ENCODE peak calls at places on chromosomes 1 and 21, in four cellular contexts. B is AG08395, M is C1 segment of cervical spinal cord, W is cardiac fibroblast. A is an unnamed sample.

GRCh38 chr1:156616463-156616862 is 2.8 kb upstream of the HAPLN2 start:
- DNase-seq in B (peak), M (peak), W (peak), A (no peak)

GRCh38 chr1:9338354-9339250 is 45.9 kb downstream of the SPSB1 start:
- DNase-seq in B (peak), M (no peak), W (no peak), A (no peak)

GRCh38 chr21:39954570-39954969 is 87.3 kb downstream of the PCP4 start:
- DNase-seq in B (no peak), M (no peak), W (no peak), A (no peak)

GRCh38 chr1:15953791-15954201 is 22.1 kb downstream of the ZBTB17 start:
- DNase-seq in B (no peak), M (no peak), W (no peak), A (no peak)

GRCh38 chr1:224138198-224138597 is 24.3 kb downstream of the FBXO28 start:
- DNase-seq in B (no peak), M (no peak), W (no peak), A (no peak)

GRCh38 chr1:12167493-12168429 is 970 bp downstream of the TNFRSF1B start:
- DNase-seq in B (no peak), M (no peak), W (no peak), A (no peak)

GRCh38 chr1:225626698-225627097 is 26.2 kb downstream of the ENAH start:
- DNase-seq in B (no peak), M (no peak), W (peak), A (no peak)

GRCh38 chr1:214380418-214380817 is 99.5 kb downstream of the SMYD2 start:
- DNase-seq in B (no peak), M (no peak), W (no peak), A (no peak)

GRCh38 chr1:207823880-207824566 is 72.2 kb downstream of the CD46 start:
- DNase-seq in B (peak), M (peak), W (peak), A (peak)

GRCh38 chr1:5972198-5972520 is 20.1 kb downstream of the NPHP4 start:
- DNase-seq in B (no peak), M (no peak), W (no peak), A (no peak)